ENCODE peak calls at places on chromosomes 5 and 9, in four cellular contexts. E is breast epithelium, M is left ventricle myocardium inferior, C is stomach. T is an unnamed sample.
A peak's percentile ranks its signal among the peaks of the same experiment; 100 is the strongest.

GRCh38 chr5:157458835-157459234 is 1.2 kb upstream of the NIPAL4 start:
- DNase-seq in E (no peak), M (no peak), C (no peak), T (no peak)

GRCh38 chr9:114059047-114059803 is 18.9 kb downstream of the AMBP start:
- DNase-seq in E (peak; percentile 10), M (peak; percentile 66), C (no peak), T (no peak)

GRCh38 chr5:127112347-127112864 is 39.1 kb upstream of the C5orf63 start:
- DNase-seq in E (no peak), M (no peak), C (no peak), T (no peak)

GRCh38 chr9:98706651-98707103 is 2.1 kb downstream of the GABBR2 start:
- DNase-seq in E (no peak), M (no peak), C (no peak), T (no peak)

GRCh38 chr9:129620669-129621295 is at the start of gene C9orf50:
- DNase-seq in E (no peak), M (no peak), C (no peak), T (no peak)

GRCh38 chr5:153079396-153079795 is 411.1 kb upstream of the GRIA1 start:
- DNase-seq in E (no peak), M (no peak), C (no peak), T (no peak)

GRCh38 chr9:123863164-123863855 is 66.6 kb downstream of the DENND1A start:
- DNase-seq in E (no peak), M (no peak), C (no peak), T (no peak)

GRCh38 chr9:133003671-133004090 is 25.2 kb downstream of the GFI1B start:
- DNase-seq in E (no peak), M (no peak), C (no peak), T (no peak)

GRCh38 chr5:64646169-64646568 is 44.1 kb upstream of the SHISAL2B start:
- DNase-seq in E (no peak), M (no peak), C (no peak), T (no peak)

GRCh38 chr5:180601591-180602480 is 10.5 kb upstream of the SCGB3A1 start:
- DNase-seq in E (no peak), M (no peak), C (no peak), T (no peak)

GRCh38 chr5:123125172-123125508 is 36.1 kb downstream of the PRDM6 start:
- DNase-seq in E (no peak), M (no peak), C (no peak), T (no peak)

GRCh38 chr5:175821790-175822211 is 49.6 kb upstream of the CPLX2 start:
- DNase-seq in E (no peak), M (no peak), C (no peak), T (no peak)

GRCh38 chr5:99169309-99169708 is 240.5 kb upstream of the CHD1 start:
- DNase-seq in E (no peak), M (no peak), C (no peak), T (no peak)

GRCh38 chr9:30039712-30040111 is 2344.7 kb upstream of the ACO1 start:
- DNase-seq in E (no peak), M (no peak), C (no peak), T (no peak)

GRCh38 chr9:132637351-132637750 is 32.4 kb downstream of the DDX31 start:
- DNase-seq in E (no peak), M (no peak), C (no peak), T (no peak)

GRCh38 chr9:128689293-128689770 is 310 bp downstream of the SET start:
- DNase-seq in E (peak; percentile 28), M (peak; percentile 67), C (peak; percentile 57), T (no peak)

GRCh38 chr5:35031276-35031675 is 16.5 kb downstream of the AGXT2 start:
- DNase-seq in E (no peak), M (no peak), C (no peak), T (no peak)

GRCh38 chr5:72015103-72015548 is 92.1 kb upstream of the MAP1B start:
- DNase-seq in E (no peak), M (no peak), C (no peak), T (no peak)

GRCh38 chr5:140481758-140482157 is 65.7 kb upstream of the EIF4EBP3 start:
- DNase-seq in E (no peak), M (no peak), C (no peak), T (no peak)

GRCh38 chr5:116789522-116789921 is 214.9 kb upstream of the SEMA6A start:
- DNase-seq in E (no peak), M (no peak), C (no peak), T (no peak)

GRCh38 chr5:43536972-43537371 is 19.9 kb downstream of the PAIP1 start:
- DNase-seq in E (no peak), M (no peak), C (no peak), T (no peak)

GRCh38 chr9:121743441-121744001 is 92.1 kb downstream of the DAB2IP start:
- DNase-seq in E (peak; percentile 79), M (peak; percentile 87), C (peak; percentile 90), T (no peak)

GRCh38 chr5:39158127-39158593 is 61.2 kb downstream of the FYB1 start:
- DNase-seq in E (no peak), M (peak; percentile 23), C (peak; percentile 30), T (no peak)

GRCh38 chr5:107469485-107469884 is 201.3 kb downstream of the EFNA5 start:
- DNase-seq in E (no peak), M (no peak), C (no peak), T (no peak)

GRCh38 chr9:113370806-113371325 is 5.9 kb downstream of the HDHD3 start:
- DNase-seq in E (no peak), M (no peak), C (no peak), T (no peak)

T was measured in GM19239.